ENCODE peak calls at places on chromosomes 2 and 18, in six cellular contexts. E is COR-L47, Q is A172, F is body of pancreas, I is HTR-8/SVneo, G is NCI-H460. N is an unnamed sample.

GRCh38 chr2:159907914-159908313 is 109.9 kb upstream of the CD302 start:
- DNase-seq in E (peak; percentile 54), F (no peak), G (no peak), I (no peak), Q (no peak), N (peak; percentile 17)

GRCh38 chr2:109247340-109247739 is 118.3 kb downstream of the SH3RF3 start:
- DNase-seq in Q (no peak), G (no peak), I (no peak), F (no peak), E (peak; percentile 7), N (no peak)

GRCh38 chr2:52658598-52658997 is 1109.0 kb upstream of the CHAC2 start:
- DNase-seq in E (no peak), F (no peak), I (no peak), G (no peak), Q (no peak), N (no peak)

GRCh38 chr2:54060000-54060399 is 55.4 kb upstream of the ACYP2 start:
- DNase-seq in E (no peak), G (no peak), Q (no peak), F (no peak), I (no peak), N (no peak)

GRCh38 chr2:212535963-212536362 is 2.6 kb downstream of the ERBB4 start:
- DNase-seq in F (no peak), Q (no peak), I (no peak), G (no peak), E (peak; percentile 83), N (no peak)

GRCh38 chr2:25071962-25072361 is 30.1 kb downstream of the EFR3B start:
- DNase-seq in F (no peak), E (no peak), I (no peak), G (no peak), Q (no peak), N (no peak)

GRCh38 chr2:215002500-215002899 is 135.9 kb downstream of the ABCA12 start:
- DNase-seq in E (peak; percentile 60), Q (peak; percentile 40), G (peak; percentile 43), I (peak; percentile 25), F (peak; percentile 26), N (peak; percentile 5)

GRCh38 chr18:11047156-11047555 is 102.2 kb downstream of the PIEZO2 start:
- DNase-seq in E (no peak), I (peak; percentile 83), F (no peak), G (no peak), Q (peak; percentile 70), N (no peak)

GRCh38 chr18:8469793-8470192 is 139.4 kb upstream of the RAB12 start:
- DNase-seq in G (no peak), I (no peak), F (no peak), E (no peak), Q (peak; percentile 11), N (no peak)

GRCh38 chr2:153967248-153967973 is 95.7 kb downstream of the GALNT13 start:
- DNase-seq in I (no peak), Q (no peak), G (no peak), E (no peak), F (no peak), N (no peak)

GRCh38 chr2:168592181-168592831 is 136.2 kb downstream of the CERS6 start:
- DNase-seq in G (no peak), I (no peak), F (no peak), E (peak; percentile 19), Q (no peak), N (no peak)

GRCh38 chr2:2827237-2827636 is 496.2 kb upstream of the MYT1L start:
- DNase-seq in E (no peak), G (no peak), Q (no peak), I (no peak), F (no peak), N (no peak)

GRCh38 chr2:51013060-51013746 is 18.7 kb downstream of the NRXN1 start:
- DNase-seq in G (no peak), E (peak; percentile 97), I (no peak), F (peak; percentile 81), Q (no peak), N (peak; percentile 97)

N was measured in NCI-H2029 treated with DMSO at 0.1 percent for 48 hours.